ENCODE peak calls at places on chromosomes 16 and 17, in four cellular contexts. Z is H9, D is neuronal stem cell, N is IMR-90. I is an unnamed sample.

GRCh38 chr16:56469748-56470147 is 18.4 kb downstream of the OGFOD1 start:
- DNase-seq in D (no peak), N (no peak), Z (no peak), I (no peak)

GRCh38 chr16:86786338-86786737 is 208.0 kb downstream of the FOXL1 start:
- DNase-seq in D (no peak), Z (no peak), N (no peak), I (no peak)

GRCh38 chr17:80819422-80820164 is 172.0 kb upstream of the CHMP6 start:
- DNase-seq in N (no peak), D (no peak), Z (no peak), I (no peak)

GRCh38 chr17:72587156-72587555 is 466.3 kb downstream of the SOX9 start:
- DNase-seq in D (no peak), N (no peak), Z (no peak), I (peak)

GRCh38 chr17:6786618-6787017 is 10.6 kb downstream of the FBXO39 start:
- DNase-seq in N (peak), Z (no peak), D (no peak), I (no peak)

GRCh38 chr17:81004336-81005015 is 12.8 kb downstream of the CHMP6 start:
- DNase-seq in D (no peak), N (no peak), Z (no peak), I (no peak)

GRCh38 chr17:3003401-3004149 is 59.8 kb downstream of the OR1D5 start:
- DNase-seq in Z (no peak), D (no peak), N (no peak), I (no peak)

GRCh38 chr17:83202002-83203000 is 122.9 kb downstream of the METRNL start:
- DNase-seq in N (no peak), Z (no peak), D (no peak), I (no peak)

GRCh38 chr17:19270347-19270950 is 33.3 kb downstream of the EPN2 start:
- DNase-seq in D (no peak), N (no peak), Z (no peak), I (no peak)

GRCh38 chr17:2792541-2793169 is 3.6 kb upstream of the RAP1GAP2 start:
- DNase-seq in Z (no peak), D (no peak), N (no peak), I (no peak)

GRCh38 chr17:44779211-44780025 is 20.6 kb downstream of the ADAM11 start:
- DNase-seq in D (peak), Z (peak), N (peak), I (peak)

GRCh38 chr16:7998789-7999453 is 591.4 kb downstream of the TMEM114 start:
- DNase-seq in D (no peak), N (no peak), Z (no peak), I (no peak)

GRCh38 chr17:33209671-33210070 is 83.4 kb downstream of the ASIC2 start:
- DNase-seq in Z (peak), N (peak), D (no peak), I (no peak)

GRCh38 chr16:83840060-83840617 is 32.4 kb downstream of the HSBP1 start:
- DNase-seq in Z (no peak), N (no peak), D (no peak), I (no peak)

GRCh38 chr16:57862698-57863433 is 60.6 kb upstream of the KIFC3 start:
- DNase-seq in N (no peak), D (no peak), Z (peak), I (no peak)

GRCh38 chr17:40556884-40557414 is 8.3 kb downstream of the CCR7 start:
- DNase-seq in D (no peak), N (no peak), Z (peak), I (no peak)

GRCh38 chr17:4043862-4044261 is 79.6 kb upstream of the ATP2A3 start:
- DNase-seq in N (no peak), D (no peak), Z (no peak), I (no peak)

GRCh38 chr17:27494192-27495091 is 38.2 kb downstream of the KSR1 start:
- DNase-seq in D (no peak), N (peak), Z (peak), I (peak)

GRCh38 chr16:81861503-81861902 is 82.4 kb downstream of the PLCG2 start:
- DNase-seq in Z (no peak), N (no peak), D (no peak), I (no peak)

GRCh38 chr16:85146922-85147651 is 34.8 kb upstream of the CIBAR2 start:
- DNase-seq in D (no peak), N (no peak), Z (no peak), I (peak)

GRCh38 chr16:81149614-81150013 is 53.4 kb upstream of the GCSH start:
- DNase-seq in N (no peak), D (no peak), Z (no peak), I (no peak)

GRCh38 chr17:8155341-8156173 is 3.4 kb upstream of the PER1 start:
- DNase-seq in Z (no peak), N (no peak), D (no peak), I (no peak)

GRCh38 chr16:86665319-86665675 is 86.9 kb downstream of the FOXL1 start:
- DNase-seq in N (peak), D (no peak), Z (no peak), I (no peak)

GRCh38 chr17:34412534-34412933 is 49.5 kb upstream of the CCL1 start:
- DNase-seq in D (no peak), N (no peak), Z (no peak), I (no peak)
- H4K91ac ChIP-seq in D (no peak), N (no peak), Z (no peak), I (no peak)

GRCh38 chr17:75855310-75856061 is at the start of gene WBP2:
- DNase-seq in N (peak), D (peak), Z (peak), I (peak)
- H4K91ac ChIP-seq in N (peak), D (no peak), Z (no peak), I (peak)

GRCh38 chr17:48591435-48592077 is 1.5 kb upstream of the HOXB3 start:
- DNase-seq in Z (no peak), N (peak), D (no peak), I (no peak)
- H4K91ac ChIP-seq in Z (no peak), N (peak), D (no peak), I (no peak)

GRCh38 chr17:1049446-1050225 is 52.7 kb downstream of the TIMM22 start:
- DNase-seq in D (no peak), Z (no peak), N (no peak), I (no peak)

GRCh38 chr17:1050246-1050995 is 53.5 kb downstream of the TIMM22 start:
- DNase-seq in Z (no peak), N (no peak), D (no peak), I (no peak)

GRCh38 chr17:1053661-1054360 is 56.9 kb downstream of the TIMM22 start:
- DNase-seq in Z (no peak), N (no peak), D (no peak), I (no peak)

GRCh38 chr17:1047886-1048470 is 51.0 kb downstream of the TIMM22 start:
- DNase-seq in N (no peak), Z (no peak), D (no peak), I (no peak)

DNA sequence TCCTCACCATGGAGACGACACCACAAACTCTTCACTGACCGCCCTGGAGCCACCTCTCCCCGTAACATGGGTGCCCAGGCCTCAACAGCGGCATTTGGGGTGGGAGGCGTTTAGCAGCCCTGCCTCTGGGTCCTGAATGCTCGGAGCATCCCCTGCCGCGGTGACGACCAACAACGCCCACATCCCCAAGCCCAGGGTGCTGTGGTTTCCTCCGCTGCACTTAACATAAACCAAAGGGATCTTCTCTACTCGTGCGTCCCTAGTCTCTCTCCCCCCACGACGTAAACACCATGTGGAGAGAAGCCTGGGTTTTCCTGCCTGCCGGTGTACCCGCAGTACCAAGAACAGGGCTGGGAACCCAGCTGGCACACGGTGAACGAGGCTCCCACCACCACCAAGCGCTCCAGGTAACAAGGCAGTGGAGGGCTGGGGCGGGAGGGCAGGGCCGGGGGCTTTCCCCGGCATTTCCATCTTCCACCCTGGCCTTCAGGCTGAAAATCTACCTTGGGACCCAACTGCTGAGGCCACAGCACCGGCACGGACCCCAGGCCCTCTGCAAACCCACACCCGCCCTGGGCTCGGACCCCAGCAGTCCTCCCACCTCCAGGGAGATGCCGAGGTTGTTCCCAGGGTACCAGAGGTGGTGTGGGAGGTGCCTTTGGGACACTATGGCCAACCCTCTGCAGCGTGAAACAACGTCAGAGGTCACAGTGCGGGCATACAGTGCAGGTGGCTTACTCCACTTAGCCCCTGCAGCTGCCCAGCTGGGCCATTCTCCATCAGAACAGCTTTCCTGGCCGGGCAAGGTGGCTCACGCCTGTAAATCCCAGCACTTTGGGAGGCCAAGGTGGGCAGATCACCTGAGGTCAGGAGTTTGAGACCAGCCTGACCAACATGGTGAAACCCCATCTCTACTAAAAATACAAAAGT is 54.3 kb downstream of the TIMM22 start:
- DNase-seq in Z (no peak), D (no peak), N (no peak), I (no peak)
- H4K91ac ChIP-seq in Z (no peak), D (no peak), N (no peak), I (no peak)